ENCODE peak calls at places on chromosomes 7 and 10, in eight cellular contexts. One of them, this sample, is unnamed.

GRCh38 chr7:112926018-112926417 is 135.8 kb upstream of the TMEM168 start:
- DNase-seq in AG08396: no peak
- DNase-seq in DMS153: no peak
- DNase-seq in LoVo: no peak
- DNase-seq in amygdala: no peak
- DNase-seq in hippocampal formation: no peak
- DNase-seq in Panc1: no peak
- DNase-seq in stimulated activated CD4-positive, alpha-beta T cell treated with anti-CD3 and anti-CD28 coated beads, Interleukin-15, amount 100 ng/mL, for 24 hours: no peak
- DNase-seq in this sample: no peak

GRCh38 chr10:5938291-5938690 is 39.1 kb downstream of the IL15RA start:
- DNase-seq in DMS153: no peak
- DNase-seq in amygdala: no peak
- DNase-seq in hippocampal formation: no peak
- DNase-seq in LoVo: no peak
- DNase-seq in Panc1: no peak
- DNase-seq in stimulated activated CD4-positive, alpha-beta T cell treated with anti-CD3 and anti-CD28 coated beads, Interleukin-15, amount 100 ng/mL, for 24 hours: no peak
- DNase-seq in AG08396: no peak
- DNase-seq in this sample: no peak

GRCh38 chr10:119025336-119025735 is 4.2 kb upstream of the NANOS1 start:
- DNase-seq in stimulated activated CD4-positive, alpha-beta T cell treated with anti-CD3 and anti-CD28 coated beads, Interleukin-15, amount 100 ng/mL, for 24 hours: no peak
- DNase-seq in DMS153: peak; percentile 60
- DNase-seq in AG08396: peak; percentile 78
- DNase-seq in hippocampal formation: no peak
- DNase-seq in LoVo: peak; percentile 35
- DNase-seq in Panc1: no peak
- DNase-seq in amygdala: peak; percentile 29
- DNase-seq in this sample: peak; percentile 83

GRCh38 chr7:155843426-155844018 is 31.3 kb upstream of the SHH start:
- DNase-seq in stimulated activated CD4-positive, alpha-beta T cell treated with anti-CD3 and anti-CD28 coated beads, Interleukin-15, amount 100 ng/mL, for 24 hours: no peak
- DNase-seq in DMS153: no peak
- DNase-seq in hippocampal formation: no peak
- DNase-seq in Panc1: no peak
- DNase-seq in AG08396: no peak
- DNase-seq in amygdala: no peak
- DNase-seq in LoVo: no peak
- DNase-seq in this sample: no peak

GRCh38 chr10:74194545-74194944 is 43.5 kb downstream of the ADK start:
- DNase-seq in hippocampal formation: no peak
- DNase-seq in DMS153: no peak
- DNase-seq in amygdala: no peak
- DNase-seq in LoVo: no peak
- DNase-seq in stimulated activated CD4-positive, alpha-beta T cell treated with anti-CD3 and anti-CD28 coated beads, Interleukin-15, amount 100 ng/mL, for 24 hours: no peak
- DNase-seq in Panc1: no peak
- DNase-seq in AG08396: no peak
- DNase-seq in this sample: peak; percentile 30

GRCh38 chr7:99308461-99309074 is 17.1 kb upstream of the ARPC1A start:
- DNase-seq in AG08396: no peak
- DNase-seq in amygdala: no peak
- DNase-seq in Panc1: no peak
- DNase-seq in DMS153: no peak
- DNase-seq in stimulated activated CD4-positive, alpha-beta T cell treated with anti-CD3 and anti-CD28 coated beads, Interleukin-15, amount 100 ng/mL, for 24 hours: no peak
- DNase-seq in LoVo: no peak
- DNase-seq in hippocampal formation: no peak
- DNase-seq in this sample: no peak

GRCh38 chr7:127392182-127392565 is 334 bp downstream of the ZNF800 start:
- DNase-seq in Panc1: no peak
- DNase-seq in amygdala: peak; percentile 42
- DNase-seq in DMS153: peak; percentile 7
- DNase-seq in LoVo: peak; percentile 53
- DNase-seq in hippocampal formation: no peak
- DNase-seq in AG08396: peak; percentile 68
- DNase-seq in stimulated activated CD4-positive, alpha-beta T cell treated with anti-CD3 and anti-CD28 coated beads, Interleukin-15, amount 100 ng/mL, for 24 hours: peak; percentile 75
- DNase-seq in this sample: peak; percentile 63

GRCh38 chr7:42319631-42320030 is 82.6 kb upstream of the GLI3 start:
- DNase-seq in Panc1: no peak
- DNase-seq in stimulated activated CD4-positive, alpha-beta T cell treated with anti-CD3 and anti-CD28 coated beads, Interleukin-15, amount 100 ng/mL, for 24 hours: no peak
- DNase-seq in amygdala: no peak
- DNase-seq in AG08396: no peak
- DNase-seq in hippocampal formation: no peak
- DNase-seq in DMS153: no peak
- DNase-seq in LoVo: no peak
- DNase-seq in this sample: no peak

GRCh38 chr10:70481831-70482530 is 3.4 kb downstream of the PALD1 start:
- DNase-seq in DMS153: no peak
- DNase-seq in LoVo: no peak
- DNase-seq in stimulated activated CD4-positive, alpha-beta T cell treated with anti-CD3 and anti-CD28 coated beads, Interleukin-15, amount 100 ng/mL, for 24 hours: no peak
- DNase-seq in AG08396: no peak
- DNase-seq in amygdala: peak; percentile 24
- DNase-seq in Panc1: no peak
- DNase-seq in hippocampal formation: no peak
- DNase-seq in this sample: peak; percentile 32

GRCh38 chr7:96920713-96921112 is 84.6 kb upstream of the DLX6 start:
- DNase-seq in stimulated activated CD4-positive, alpha-beta T cell treated with anti-CD3 and anti-CD28 coated beads, Interleukin-15, amount 100 ng/mL, for 24 hours: no peak
- DNase-seq in hippocampal formation: no peak
- DNase-seq in AG08396: no peak
- DNase-seq in amygdala: no peak
- DNase-seq in Panc1: no peak
- DNase-seq in DMS153: no peak
- DNase-seq in LoVo: no peak
- DNase-seq in this sample: no peak

GRCh38 chr7:40918701-40919271 is 784.0 kb downstream of the SUGCT start:
- DNase-seq in amygdala: no peak
- DNase-seq in AG08396: peak; percentile 57
- DNase-seq in LoVo: peak; percentile 44
- DNase-seq in stimulated activated CD4-positive, alpha-beta T cell treated with anti-CD3 and anti-CD28 coated beads, Interleukin-15, amount 100 ng/mL, for 24 hours: no peak
- DNase-seq in DMS153: no peak
- DNase-seq in Panc1: peak; percentile 4
- DNase-seq in hippocampal formation: no peak
- DNase-seq in this sample: peak; percentile 82

GRCh38 chr10:71084061-71084817 is 128.1 kb upstream of the UNC5B start:
- DNase-seq in LoVo: no peak
- DNase-seq in hippocampal formation: no peak
- DNase-seq in amygdala: no peak
- DNase-seq in Panc1: no peak
- DNase-seq in DMS153: no peak
- DNase-seq in stimulated activated CD4-positive, alpha-beta T cell treated with anti-CD3 and anti-CD28 coated beads, Interleukin-15, amount 100 ng/mL, for 24 hours: no peak
- DNase-seq in AG08396: no peak
- DNase-seq in this sample: no peak

GRCh38 chr10:49323896-49324270 is 24.9 kb downstream of the C10orf71 start:
- DNase-seq in AG08396: no peak
- DNase-seq in Panc1: no peak
- DNase-seq in amygdala: no peak
- DNase-seq in stimulated activated CD4-positive, alpha-beta T cell treated with anti-CD3 and anti-CD28 coated beads, Interleukin-15, amount 100 ng/mL, for 24 hours: no peak
- DNase-seq in hippocampal formation: no peak
- DNase-seq in DMS153: no peak
- DNase-seq in LoVo: no peak
- DNase-seq in this sample: no peak

GRCh38 chr10:102814456-102814871 is 22.7 kb downstream of the CYP17A1 start:
- DNase-seq in stimulated activated CD4-positive, alpha-beta T cell treated with anti-CD3 and anti-CD28 coated beads, Interleukin-15, amount 100 ng/mL, for 24 hours: no peak
- DNase-seq in Panc1: no peak
- DNase-seq in DMS153: no peak
- DNase-seq in hippocampal formation: no peak
- DNase-seq in AG08396: no peak
- DNase-seq in LoVo: no peak
- DNase-seq in amygdala: no peak
- DNase-seq in this sample: peak; percentile 79

GRCh38 chr7:117169907-117170306 is 153.0 kb downstream of the WNT2 start:
- DNase-seq in Panc1: no peak
- DNase-seq in hippocampal formation: no peak
- DNase-seq in stimulated activated CD4-positive, alpha-beta T cell treated with anti-CD3 and anti-CD28 coated beads, Interleukin-15, amount 100 ng/mL, for 24 hours: no peak
- DNase-seq in LoVo: peak; percentile 45
- DNase-seq in amygdala: no peak
- DNase-seq in DMS153: peak; percentile 6
- DNase-seq in AG08396: no peak
- DNase-seq in this sample: peak; percentile 44

GRCh38 chr10:62259456-62259855 is 9.2 kb downstream of the RTKN2 start:
- DNase-seq in LoVo: no peak
- DNase-seq in stimulated activated CD4-positive, alpha-beta T cell treated with anti-CD3 and anti-CD28 coated beads, Interleukin-15, amount 100 ng/mL, for 24 hours: no peak
- DNase-seq in hippocampal formation: no peak
- DNase-seq in DMS153: no peak
- DNase-seq in AG08396: no peak
- DNase-seq in amygdala: no peak
- DNase-seq in Panc1: no peak
- DNase-seq in this sample: no peak

GRCh38 chr10:97278491-97278989 is 13.9 kb downstream of the ARHGAP19 start:
- DNase-seq in hippocampal formation: no peak
- DNase-seq in stimulated activated CD4-positive, alpha-beta T cell treated with anti-CD3 and anti-CD28 coated beads, Interleukin-15, amount 100 ng/mL, for 24 hours: no peak
- DNase-seq in DMS153: peak; percentile 37
- DNase-seq in amygdala: no peak
- DNase-seq in AG08396: peak; percentile 57
- DNase-seq in Panc1: peak; percentile 78
- DNase-seq in LoVo: peak; percentile 46
- DNase-seq in this sample: peak; percentile 96

GRCh38 chr7:90391488-90391887 is 11.8 kb upstream of the CLDN12 start:
- DNase-seq in AG08396: no peak
- DNase-seq in Panc1: no peak
- DNase-seq in LoVo: no peak
- DNase-seq in amygdala: no peak
- DNase-seq in hippocampal formation: no peak
- DNase-seq in stimulated activated CD4-positive, alpha-beta T cell treated with anti-CD3 and anti-CD28 coated beads, Interleukin-15, amount 100 ng/mL, for 24 hours: no peak
- DNase-seq in DMS153: no peak
- DNase-seq in this sample: no peak

GRCh38 chr7:47771301-47771989 is 176.8 kb downstream of the PKD1L1 start:
- DNase-seq in Panc1: no peak
- DNase-seq in hippocampal formation: no peak
- DNase-seq in AG08396: no peak
- DNase-seq in LoVo: no peak
- DNase-seq in DMS153: no peak
- DNase-seq in amygdala: peak; percentile 11
- DNase-seq in stimulated activated CD4-positive, alpha-beta T cell treated with anti-CD3 and anti-CD28 coated beads, Interleukin-15, amount 100 ng/mL, for 24 hours: no peak
- DNase-seq in this sample: peak; percentile 34

GRCh38 chr7:131726031-131726430 is 169.6 kb upstream of the PODXL start:
- DNase-seq in stimulated activated CD4-positive, alpha-beta T cell treated with anti-CD3 and anti-CD28 coated beads, Interleukin-15, amount 100 ng/mL, for 24 hours: no peak
- DNase-seq in DMS153: no peak
- DNase-seq in AG08396: no peak
- DNase-seq in hippocampal formation: no peak
- DNase-seq in amygdala: no peak
- DNase-seq in Panc1: no peak
- DNase-seq in LoVo: no peak
- DNase-seq in this sample: no peak

GRCh38 chr10:132139526-132139925 is 47.2 kb upstream of the DPYSL4 start:
- DNase-seq in DMS153: no peak
- DNase-seq in Panc1: no peak
- DNase-seq in hippocampal formation: no peak
- DNase-seq in AG08396: no peak
- DNase-seq in stimulated activated CD4-positive, alpha-beta T cell treated with anti-CD3 and anti-CD28 coated beads, Interleukin-15, amount 100 ng/mL, for 24 hours: no peak
- DNase-seq in amygdala: no peak
- DNase-seq in LoVo: no peak
- DNase-seq in this sample: no peak

GRCh38 chr7:157432957-157433576 is 96.3 kb downstream of the DNAJB6 start:
- DNase-seq in DMS153: no peak
- DNase-seq in amygdala: peak; percentile 39
- DNase-seq in stimulated activated CD4-positive, alpha-beta T cell treated with anti-CD3 and anti-CD28 coated beads, Interleukin-15, amount 100 ng/mL, for 24 hours: peak; percentile 71
- DNase-seq in LoVo: peak; percentile 38
- DNase-seq in hippocampal formation: no peak
- DNase-seq in AG08396: peak; percentile 74
- DNase-seq in Panc1: peak; percentile 28
- DNase-seq in this sample: peak; percentile 52

GRCh38 chr7:50662059-50662689 is 97.0 kb upstream of the DDC start:
- DNase-seq in LoVo: no peak
- DNase-seq in stimulated activated CD4-positive, alpha-beta T cell treated with anti-CD3 and anti-CD28 coated beads, Interleukin-15, amount 100 ng/mL, for 24 hours: peak; percentile 22
- DNase-seq in Panc1: no peak
- DNase-seq in amygdala: no peak
- DNase-seq in DMS153: no peak
- DNase-seq in AG08396: no peak
- DNase-seq in hippocampal formation: no peak
- DNase-seq in this sample: no peak

GRCh38 chr10:93993782-93994668 is at the start of gene PLCE1:
- DNase-seq in hippocampal formation: peak; percentile 10
- DNase-seq in stimulated activated CD4-positive, alpha-beta T cell treated with anti-CD3 and anti-CD28 coated beads, Interleukin-15, amount 100 ng/mL, for 24 hours: peak; percentile 35
- DNase-seq in LoVo: peak; percentile 62
- DNase-seq in DMS153: peak; percentile 53
- DNase-seq in amygdala: no peak
- DNase-seq in AG08396: peak; percentile 84
- DNase-seq in Panc1: no peak
- DNase-seq in this sample: peak; percentile 10

GRCh38 chr7:95620631-95621030 is 24.3 kb upstream of the PDK4 start:
- DNase-seq in amygdala: no peak
- DNase-seq in AG08396: no peak
- DNase-seq in DMS153: no peak
- DNase-seq in hippocampal formation: no peak
- DNase-seq in stimulated activated CD4-positive, alpha-beta T cell treated with anti-CD3 and anti-CD28 coated beads, Interleukin-15, amount 100 ng/mL, for 24 hours: no peak
- DNase-seq in LoVo: no peak
- DNase-seq in Panc1: no peak
- DNase-seq in this sample: no peak

GRCh38 chr7:148545172-148545571 is 45.4 kb upstream of the C7orf33 start:
- DNase-seq in stimulated activated CD4-positive, alpha-beta T cell treated with anti-CD3 and anti-CD28 coated beads, Interleukin-15, amount 100 ng/mL, for 24 hours: no peak
- DNase-seq in AG08396: no peak
- DNase-seq in amygdala: no peak
- DNase-seq in hippocampal formation: no peak
- DNase-seq in Panc1: no peak
- DNase-seq in LoVo: no peak
- DNase-seq in DMS153: no peak
- DNase-seq in this sample: no peak

GRCh38 chr10:7301039-7301768 is 109.6 kb downstream of the SFMBT2 start:
- DNase-seq in amygdala: no peak
- DNase-seq in hippocampal formation: no peak
- DNase-seq in AG08396: no peak
- DNase-seq in LoVo: no peak
- DNase-seq in Panc1: no peak
- DNase-seq in stimulated activated CD4-positive, alpha-beta T cell treated with anti-CD3 and anti-CD28 coated beads, Interleukin-15, amount 100 ng/mL, for 24 hours: no peak
- DNase-seq in DMS153: no peak
- DNase-seq in this sample: no peak

GRCh38 chr7:156450473-156450872 is 190.1 kb upstream of the RNF32 start:
- DNase-seq in AG08396: no peak
- DNase-seq in stimulated activated CD4-positive, alpha-beta T cell treated with anti-CD3 and anti-CD28 coated beads, Interleukin-15, amount 100 ng/mL, for 24 hours: no peak
- DNase-seq in amygdala: no peak
- DNase-seq in Panc1: no peak
- DNase-seq in hippocampal formation: no peak
- DNase-seq in LoVo: no peak
- DNase-seq in DMS153: no peak
- DNase-seq in this sample: no peak

GRCh38 chr10:44386546-44387052 is 1.7 kb upstream of the CXCL12 start:
- DNase-seq in DMS153: peak; percentile 5
- DNase-seq in Panc1: no peak
- DNase-seq in LoVo: peak; percentile 54
- DNase-seq in hippocampal formation: peak; percentile 35
- DNase-seq in AG08396: peak; percentile 94
- DNase-seq in amygdala: no peak
- DNase-seq in stimulated activated CD4-positive, alpha-beta T cell treated with anti-CD3 and anti-CD28 coated beads, Interleukin-15, amount 100 ng/mL, for 24 hours: peak; percentile 51
- DNase-seq in this sample: peak; percentile 84

GRCh38 chr10:119655566-119656001 is 4.4 kb downstream of the BAG3 start:
- DNase-seq in Panc1: no peak
- DNase-seq in DMS153: peak; percentile 26
- DNase-seq in stimulated activated CD4-positive, alpha-beta T cell treated with anti-CD3 and anti-CD28 coated beads, Interleukin-15, amount 100 ng/mL, for 24 hours: peak; percentile 73
- DNase-seq in amygdala: no peak
- DNase-seq in AG08396: peak; percentile 55
- DNase-seq in LoVo: no peak
- DNase-seq in hippocampal formation: no peak
- DNase-seq in this sample: peak; percentile 85

GRCh38 chr10:30759423-30759822 is 129.9 kb upstream of the LYZL2 start:
- DNase-seq in Panc1: no peak
- DNase-seq in DMS153: no peak
- DNase-seq in hippocampal formation: no peak
- DNase-seq in stimulated activated CD4-positive, alpha-beta T cell treated with anti-CD3 and anti-CD28 coated beads, Interleukin-15, amount 100 ng/mL, for 24 hours: no peak
- DNase-seq in AG08396: no peak
- DNase-seq in amygdala: no peak
- DNase-seq in LoVo: no peak
- DNase-seq in this sample: peak; percentile 44

GRCh38 chr10:100998991-100999741 is 442 bp upstream of the LZTS2 start:
- DNase-seq in DMS153: peak; percentile 22
- DNase-seq in AG08396: peak; percentile 92
- DNase-seq in hippocampal formation: peak; percentile 79
- DNase-seq in Panc1: no peak
- DNase-seq in stimulated activated CD4-positive, alpha-beta T cell treated with anti-CD3 and anti-CD28 coated beads, Interleukin-15, amount 100 ng/mL, for 24 hours: peak; percentile 84
- DNase-seq in LoVo: peak; percentile 75
- DNase-seq in amygdala: peak; percentile 73
- DNase-seq in this sample: peak; percentile 91

GRCh38 chr10:114694062-114694461 is 36.0 kb upstream of the ABLIM1 start:
- DNase-seq in AG08396: no peak
- DNase-seq in LoVo: no peak
- DNase-seq in stimulated activated CD4-positive, alpha-beta T cell treated with anti-CD3 and anti-CD28 coated beads, Interleukin-15, amount 100 ng/mL, for 24 hours: no peak
- DNase-seq in hippocampal formation: no peak
- DNase-seq in amygdala: no peak
- DNase-seq in Panc1: no peak
- DNase-seq in DMS153: no peak
- DNase-seq in this sample: no peak

GRCh38 chr7:82534687-82535086 is 91.1 kb upstream of the CACNA2D1 start:
- DNase-seq in hippocampal formation: no peak
- DNase-seq in AG08396: peak; percentile 13
- DNase-seq in stimulated activated CD4-positive, alpha-beta T cell treated with anti-CD3 and anti-CD28 coated beads, Interleukin-15, amount 100 ng/mL, for 24 hours: no peak
- DNase-seq in LoVo: no peak
- DNase-seq in amygdala: no peak
- DNase-seq in Panc1: no peak
- DNase-seq in DMS153: no peak
- DNase-seq in this sample: peak; percentile 58